ENCODE peak calls at places on chromosomes 12 and 14, in five cellular contexts. S is HCT116, B is GM12878, T is HepG2, G is K562. Q is an unnamed sample.
A peak's percentile ranks its signal among the peaks of the same experiment; 100 is the strongest.

GRCh38 chr12:6620137-6620884 is 13.1 kb upstream of the CHD4 start:
- DNase-seq in T (no peak), S (no peak), B (no peak), G (no peak), Q (peak; percentile 17)

GRCh38 chr12:92571169-92571568 is 131.6 kb upstream of the PLEKHG7 start:
- DNase-seq in S (no peak), G (no peak), B (no peak), T (no peak), Q (no peak)

GRCh38 chr14:39912192-39913100 is 480.2 kb upstream of the FBXO33 start:
- DNase-seq in S (no peak), T (no peak), G (no peak), B (peak; percentile 16), Q (no peak)

GRCh38 chr14:66206554-66206953 is 279.6 kb upstream of the CCDC196 start:
- DNase-seq in T (no peak), B (no peak), G (no peak), S (no peak), Q (no peak)

GRCh38 chr14:36580856-36581831 is 1.3 kb downstream of the NKX2-8 start:
- DNase-seq in S (no peak), G (no peak), B (no peak), T (no peak), Q (peak; percentile 43)

GRCh38 chr14:104389326-104390220 is 190.0 kb upstream of the C14orf180 start:
- DNase-seq in T (no peak), S (no peak), B (no peak), G (no peak), Q (peak; percentile 38)

GRCh38 chr12:56954956-56955355 is 2.5 kb downstream of the RDH16 start:
- DNase-seq in G (no peak), S (no peak), B (no peak), T (no peak), Q (no peak)

GRCh38 chr12:54502485-54502884 is 4.9 kb downstream of the NCKAP1L start:
- DNase-seq in T (no peak), S (no peak), B (no peak), G (no peak), Q (no peak)

GRCh38 chr14:20714593-20715250 is 26.2 kb downstream of the ANG start:
- DNase-seq in B (no peak), S (no peak), T (no peak), G (no peak), Q (no peak)

GRCh38 chr14:104404922-104405321 is 174.6 kb upstream of the C14orf180 start:
- DNase-seq in B (no peak), S (no peak), T (no peak), G (no peak), Q (no peak)

GRCh38 chr12:19021646-19022045 is 107.9 kb upstream of the PLEKHA5 start:
- DNase-seq in B (no peak), S (no peak), G (no peak), T (peak; percentile 31), Q (no peak)

GRCh38 chr12:5884846-5885245 is 60.2 kb downstream of the ANO2 start:
- DNase-seq in S (no peak), T (no peak), B (no peak), G (no peak), Q (no peak)

GRCh38 chr12:64560395-64561301 is 49.6 kb upstream of the RASSF3 start:
- DNase-seq in S (peak; percentile 8), B (no peak), G (no peak), T (no peak), Q (peak; percentile 41)

GRCh38 chr14:59600211-59600945 is 23.8 kb upstream of the CCDC175 start:
- DNase-seq in G (no peak), B (no peak), S (no peak), T (no peak), Q (no peak)

GRCh38 chr14:105914738-105915385 is 388.5 kb downstream of the TMEM121 start:
- DNase-seq in B (no peak), S (no peak), T (no peak), G (no peak), Q (no peak)

GRCh38 chr12:121957831-121958515 is 39.6 kb downstream of the CFAP251 start:
- DNase-seq in S (no peak), B (no peak), G (no peak), T (no peak), Q (no peak)

GRCh38 chr12:113837059-113837458 is 129.1 kb downstream of the RBM19 start:
- DNase-seq in G (no peak), B (no peak), T (no peak), S (no peak), Q (no peak)

GRCh38 chr14:73720636-73721035 is 6.5 kb upstream of the PNMA1 start:
- DNase-seq in G (no peak), T (no peak), S (no peak), B (no peak), Q (peak; percentile 71)

GRCh38 chr14:81164167-81164774 is 56.5 kb downstream of the GTF2A1 start:
- DNase-seq in S (peak; percentile 83), G (peak; percentile 63), B (peak; percentile 48), T (peak; percentile 78), Q (peak; percentile 46)

GRCh38 chr14:93239869-93240677 is 33.0 kb downstream of the UBR7 start:
- DNase-seq in S (peak; percentile 57), G (no peak), B (no peak), T (no peak), Q (no peak)

GRCh38 chr12:104522985-104523719 is 66.4 kb downstream of the CHST11 start:
- DNase-seq in B (no peak), S (no peak), G (no peak), T (no peak), Q (no peak)

GRCh38 chr12:4908694-4909396 is 860 bp upstream of the KCNA1 start:
- DNase-seq in B (no peak), S (no peak), G (no peak), T (no peak), Q (peak; percentile 12)

GRCh38 chr12:14260011-14260993 is 105.2 kb upstream of the ATF7IP start:
- DNase-seq in B (no peak), G (peak; percentile 59), T (peak; percentile 56), S (peak; percentile 47), Q (no peak)

GRCh38 chr14:90839889-90840266 is 23.6 kb upstream of the TTC7B start:
- DNase-seq in S (no peak), T (no peak), G (no peak), B (no peak), Q (no peak)

GRCh38 chr14:80385340-80385739 is 174.0 kb upstream of the DIO2 start:
- DNase-seq in S (no peak), G (no peak), T (no peak), B (no peak), Q (no peak)

GRCh38 chr14:101022916-101023435 is 119.5 kb upstream of the RTL1 start:
- DNase-seq in G (no peak), S (no peak), T (no peak), B (no peak), Q (no peak)

GRCh38 chr14:101026341-101026740 is 122.8 kb upstream of the RTL1 start:
- DNase-seq in T (no peak), B (no peak), S (no peak), G (no peak), Q (no peak)

GRCh38 chr14:101025656-101026055 is 122.1 kb upstream of the RTL1 start:
- DNase-seq in G (no peak), S (no peak), B (no peak), T (no peak), Q (no peak)

GRCh38 chr14:101024686-101025085 is 121.2 kb upstream of the RTL1 start:
- DNase-seq in B (no peak), G (no peak), T (no peak), S (no peak), Q (no peak)

DNA sequence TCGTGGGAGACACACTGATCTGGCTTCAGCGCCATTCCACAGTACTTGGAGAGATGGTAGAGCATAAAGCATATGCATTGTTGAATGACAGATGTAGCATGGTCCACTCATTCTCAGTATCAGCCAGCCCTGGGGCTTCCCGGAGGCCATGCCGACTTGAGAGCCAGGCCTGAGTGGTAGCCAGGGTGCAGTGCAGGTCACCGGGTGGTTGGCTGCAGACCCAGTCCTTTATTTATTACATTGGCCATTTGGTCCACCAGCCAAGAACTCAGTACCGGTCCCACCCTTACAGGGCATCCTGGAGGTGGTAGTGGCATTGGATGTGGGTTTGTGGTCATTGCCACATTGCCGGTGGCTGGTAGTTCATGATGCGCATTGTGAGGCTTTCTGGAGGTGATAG is 121.6 kb upstream of the RTL1 start:
- DNase-seq in S (no peak), T (no peak), G (no peak), B (no peak), Q (no peak)
- TF ChIP-seq ZBTB33 in S (no peak), T (no peak), G (no peak), B (no peak), Q (no peak)

GRCh38 chr14:68127166-68127565 is 307.6 kb downstream of the RAD51B start:
- DNase-seq in S (no peak), G (no peak), T (no peak), B (no peak), Q (no peak)

GRCh38 chr14:68124050-68124449 is 304.5 kb downstream of the RAD51B start:
- DNase-seq in T (no peak), S (no peak), G (no peak), B (no peak), Q (no peak)

GRCh38 chr14:68124885-68125731 is 305.5 kb downstream of the RAD51B start:
- DNase-seq in T (peak; percentile 20), B (no peak), G (no peak), S (no peak), Q (no peak)
- TF ChIP-seq ZBTB33 in T (no peak), B (no peak), G (no peak), S (no peak), Q (no peak)

GRCh38 chr12:49322708-49323523 is at the start of gene TROAP:
- DNase-seq in B (peak; percentile 96), S (peak; percentile 97), T (peak; percentile 97), G (peak; percentile 99), Q (peak; percentile 97)
- TF ChIP-seq ZBTB33 in B (no peak), S (peak; percentile 89), T (no peak), G (no peak), Q (peak; percentile 96)

DNA sequence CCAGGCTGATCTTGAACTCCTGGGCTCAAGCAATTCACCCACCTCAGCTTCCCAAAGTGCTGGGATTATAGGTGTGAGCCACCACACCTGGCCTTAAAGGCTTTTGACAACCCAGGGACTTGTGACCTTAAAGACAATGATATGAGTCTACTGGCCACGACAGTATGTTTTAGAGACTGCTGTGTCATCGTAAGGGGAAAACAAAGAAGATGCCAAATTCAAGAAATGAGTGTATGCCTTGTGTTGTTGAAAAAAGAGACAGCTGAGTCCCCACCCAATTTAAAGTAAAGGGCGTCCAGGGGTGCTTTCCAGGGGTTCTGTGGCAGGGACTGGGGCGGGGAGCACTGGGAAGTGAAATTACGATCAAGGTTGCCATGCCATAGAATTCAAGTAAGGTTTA is 26.4 kb upstream of the FBXO21 start:
- DNase-seq in S (no peak), T (no peak), B (no peak), G (no peak), Q (no peak)
- TF ChIP-seq ZBTB33 in S (no peak), T (no peak), B (no peak), G (no peak), Q (no peak)

Q was measured in SK-N-SH.